ENCODE peak calls at places on chromosomes 16 and 17, in eight cellular contexts. C, U, E, A, T, X, I and H are unnamed samples.

GRCh38 chr16:57627184-57627871 is 1.1 kb upstream of the ADGRG1 start:
- DNase-seq in T (peak), I (no peak), C (peak), A (no peak), U (no peak), E (no peak), X (no peak), H (peak)

GRCh38 chr17:58224315-58224714 is 5.3 kb upstream of the MKS1 start:
- DNase-seq in U (no peak), I (no peak), E (no peak), A (no peak), T (no peak), X (no peak), C (peak), H (peak)

GRCh38 chr16:471353-472198 is 46.1 kb downstream of the RAB11FIP3 start:
- DNase-seq in U (no peak), X (peak), I (no peak), T (peak), E (no peak), A (no peak), C (no peak), H (no peak)

GRCh38 chr16:70152578-70153302 is 20.8 kb upstream of the CLEC18C start:
- DNase-seq in I (no peak), E (no peak), U (no peak), C (no peak), X (no peak), T (no peak), A (no peak), H (no peak)

GRCh38 chr16:50338371-50339231 is 30.2 kb downstream of the BRD7 start:
- DNase-seq in U (no peak), I (no peak), A (no peak), C (no peak), X (no peak), E (no peak), T (no peak), H (no peak)

GRCh38 chr16:2919511-2920255 is 8.0 kb downstream of the FLYWCH1 start:
- DNase-seq in A (peak), C (peak), U (no peak), I (no peak), E (peak), T (peak), X (peak), H (no peak)

GRCh38 chr17:58986005-58986404 is 120.7 kb downstream of the TRIM37 start:
- DNase-seq in I (no peak), C (no peak), A (no peak), U (no peak), E (no peak), X (no peak), T (no peak), H (no peak)

GRCh38 chr16:3951861-3952332 is 71.4 kb upstream of the CREBBP start:
- DNase-seq in U (no peak), A (no peak), E (no peak), C (no peak), T (no peak), X (no peak), I (no peak), H (no peak)

GRCh38 chr17:35566955-35567354 is 6.3 kb upstream of the SLFN14 start:
- DNase-seq in X (no peak), I (no peak), A (no peak), E (no peak), U (no peak), T (no peak), C (no peak), H (no peak)

GRCh38 chr17:19022747-19023146 is 18.2 kb upstream of the FAM83G start:
- DNase-seq in E (no peak), T (no peak), U (no peak), C (no peak), A (no peak), I (peak), X (peak), H (no peak)

GRCh38 chr16:16083421-16084156 is 134.2 kb downstream of the ABCC1 start:
- DNase-seq in E (peak), C (peak), I (no peak), A (no peak), X (no peak), T (no peak), U (no peak), H (no peak)

GRCh38 chr16:54506691-54507090 is 220.1 kb upstream of the IRX3 start:
- DNase-seq in U (no peak), C (no peak), E (no peak), I (no peak), T (peak), X (no peak), A (no peak), H (no peak)

GRCh38 chr17:15744885-15745284 is 12.8 kb downstream of the TBC1D26 start:
- DNase-seq in A (no peak), T (no peak), I (peak), X (no peak), E (no peak), U (no peak), C (no peak), H (peak)

GRCh38 chr17:61504697-61505096 is 52.5 kb downstream of the TBX4 start:
- DNase-seq in U (no peak), E (no peak), T (no peak), I (no peak), X (no peak), C (peak), A (no peak), H (peak)

GRCh38 chr16:57516773-57517172 is 19.6 kb downstream of the CCDC102A start:
- DNase-seq in C (no peak), E (no peak), T (no peak), X (no peak), A (no peak), I (no peak), U (no peak), H (no peak)

GRCh38 chr17:15930426-15930825 is 14.5 kb upstream of the ADORA2B start:
- DNase-seq in I (no peak), T (no peak), U (no peak), A (no peak), C (no peak), X (no peak), E (no peak), H (no peak)

GRCh38 chr17:33562792-33563191 is 269.7 kb upstream of the ASIC2 start:
- DNase-seq in C (no peak), T (peak), E (no peak), U (no peak), I (no peak), X (no peak), A (no peak), H (no peak)

GRCh38 chr17:7807206-7807605 is 26.8 kb upstream of the KDM6B start:
- DNase-seq in U (no peak), X (no peak), T (no peak), A (no peak), I (no peak), E (no peak), C (no peak), H (no peak)

GRCh38 chr16:6605490-6605889 is 727.2 kb upstream of the RBFOX1 start:
- DNase-seq in E (no peak), I (no peak), X (no peak), C (no peak), T (no peak), U (no peak), A (no peak), H (no peak)

GRCh38 chr16:2782583-2783351 is 4.6 kb downstream of the PRSS33 start:
- DNase-seq in C (no peak), X (no peak), T (no peak), I (no peak), E (no peak), U (no peak), A (no peak), H (no peak)

GRCh38 chr16:85573696-85574641 is 39.2 kb upstream of the GSE1 start:
- DNase-seq in E (no peak), C (peak), X (peak), T (no peak), U (no peak), A (peak), I (no peak), H (no peak)

GRCh38 chr17:5971969-5972368 is 98.2 kb upstream of the WSCD1 start:
- DNase-seq in A (no peak), X (no peak), T (no peak), I (no peak), C (no peak), U (no peak), E (no peak), H (no peak)

GRCh38 chr17:74730491-74731346 is 6.3 kb upstream of the RAB37 start:
- DNase-seq in E (no peak), X (no peak), U (no peak), I (no peak), T (no peak), A (peak), C (no peak), H (no peak)

GRCh38 chr17:53353919-53354351 is 468.8 kb upstream of the KIF2B start:
- DNase-seq in I (no peak), C (no peak), U (no peak), T (no peak), E (no peak), X (no peak), A (peak), H (no peak)

GRCh38 chr17:65231086-65231485 is 93.9 kb downstream of the RGS9 start:
- DNase-seq in U (no peak), A (no peak), E (no peak), T (no peak), X (no peak), C (no peak), I (no peak), H (no peak)

GRCh38 chr16:70254095-70254964 is 2.6 kb upstream of the EXOSC6 start:
- DNase-seq in I (no peak), U (no peak), E (no peak), T (no peak), C (no peak), A (no peak), X (no peak), H (no peak)

GRCh38 chr16:70706948-70707465 is 21.2 kb upstream of the MTSS2 start:
- DNase-seq in U (no peak), C (peak), T (no peak), E (no peak), X (no peak), I (no peak), A (no peak), H (peak)

GRCh38 chr16:85313541-85314208 is 201.4 kb upstream of the CIBAR2 start:
- DNase-seq in I (no peak), T (no peak), X (no peak), A (no peak), U (no peak), C (peak), E (no peak), H (no peak)

GRCh38 chr16:89115216-89115949 is 21.7 kb downstream of the ACSF3 start:
- DNase-seq in I (peak), U (peak), E (peak), T (no peak), X (peak), A (peak), C (no peak), H (no peak)

GRCh38 chr17:77668518-77668917 is 290.0 kb upstream of the TNRC6C start:
- DNase-seq in U (no peak), E (no peak), I (no peak), X (no peak), C (no peak), T (no peak), A (no peak), H (no peak)

GRCh38 chr17:17381438-17382059 is 78.4 kb downstream of the NT5M start:
- DNase-seq in C (no peak), U (no peak), X (no peak), A (no peak), T (no peak), E (no peak), I (no peak), H (no peak)